ENCODE peak calls at places on chromosomes 3 and 15, in six cellular contexts. L, Z, I, W, P and G are unnamed samples.

GRCh38 chr3:64290864-64291263 is 65.6 kb upstream of the PRICKLE2 start:
- DNase-seq in Z (no peak), I (no peak), W (no peak), L (no peak), P (no peak), G (no peak)

GRCh38 chr3:98945006-98945626 is 43.6 kb upstream of the DCBLD2 start:
- DNase-seq in W (no peak), I (no peak), Z (no peak), L (no peak), P (no peak), G (peak; percentile 32)

GRCh38 chr3:156358232-156358631 is 196.7 kb downstream of the SSR3 start:
- DNase-seq in P (no peak), Z (no peak), I (no peak), W (no peak), L (no peak), G (no peak)

GRCh38 chr15:91561371-91562100 is 292.0 kb upstream of the SLCO3A1 start:
- DNase-seq in W (no peak), Z (no peak), L (no peak), P (no peak), I (no peak), G (peak; percentile 98)

GRCh38 chr3:87553058-87553457 is 276.7 kb upstream of the POU1F1 start:
- DNase-seq in I (no peak), L (no peak), Z (no peak), P (no peak), W (no peak), G (no peak)

GRCh38 chr3:13552855-13553652 is 4.1 kb downstream of the FBLN2 start:
- DNase-seq in I (no peak), Z (no peak), L (no peak), W (no peak), P (no peak), G (no peak)

GRCh38 chr3:121483290-121483689 is 62.5 kb downstream of the POLQ start:
- DNase-seq in I (no peak), L (no peak), Z (no peak), W (no peak), P (no peak), G (no peak)

GRCh38 chr3:45646051-45646585 is 43.1 kb upstream of the SACM1L start:
- DNase-seq in L (no peak), W (no peak), Z (no peak), P (no peak), I (no peak), G (no peak)

GRCh38 chr3:2838533-2839157 is 271.5 kb downstream of the IL5RA start:
- DNase-seq in W (no peak), L (no peak), I (no peak), Z (no peak), P (no peak), G (no peak)

GRCh38 chr3:63967675-63968611 is 55.4 kb downstream of the PSMD6 start:
- DNase-seq in L (no peak), I (peak; percentile 11), P (no peak), Z (peak; percentile 32), W (peak; percentile 63), G (peak; percentile 28)

GRCh38 chr3:52240059-52240885 is 1.3 kb upstream of the TWF2 start:
- DNase-seq in Z (no peak), I (no peak), L (no peak), P (no peak), W (peak; percentile 83), G (peak; percentile 88)

GRCh38 chr3:106809633-106810460 is 567.4 kb upstream of the CCDC54 start:
- DNase-seq in Z (no peak), I (no peak), L (no peak), W (no peak), P (no peak), G (no peak)

GRCh38 chr3:119690043-119690656 is 12.7 kb upstream of the CFAP91 start:
- DNase-seq in I (peak; percentile 10), W (no peak), L (no peak), P (no peak), Z (no peak), G (peak; percentile 26)

GRCh38 chr15:50425219-50425618 is 1.0 kb downstream of the USP8 start:
- DNase-seq in P (no peak), Z (no peak), W (no peak), I (no peak), L (no peak), G (no peak)

GRCh38 chr3:40124918-40125317 is 184.6 kb upstream of the EIF1B start:
- DNase-seq in L (no peak), W (no peak), P (no peak), Z (no peak), I (no peak), G (no peak)

GRCh38 chr3:65398953-65399352 is 639.8 kb downstream of the MAGI1 start:
- DNase-seq in Z (no peak), L (no peak), P (no peak), I (no peak), W (no peak), G (no peak)

GRCh38 chr3:179194931-179195330 is 46.8 kb downstream of the PIK3CA start:
- DNase-seq in W (no peak), Z (no peak), P (no peak), I (no peak), L (no peak), G (no peak)

GRCh38 chr15:33612721-33613304 is 302.0 kb downstream of the RYR3 start:
- DNase-seq in L (no peak), Z (no peak), W (no peak), I (no peak), P (no peak), G (peak; percentile 6)

GRCh38 chr15:46768287-46768686 is 949.0 kb upstream of the SEMA6D start:
- DNase-seq in I (no peak), L (no peak), P (no peak), W (no peak), Z (no peak), G (no peak)

GRCh38 chr3:70951937-70952492 is 631.5 kb downstream of the FOXP1 start:
- DNase-seq in I (no peak), P (no peak), W (no peak), L (no peak), Z (no peak), G (no peak)

GRCh38 chr15:45439521-45439931 is 61.2 kb upstream of the GATM start:
- DNase-seq in Z (no peak), I (no peak), W (no peak), P (no peak), L (no peak), G (no peak)

GRCh38 chr3:151584603-151585002 is 123.7 kb upstream of the IGSF10 start:
- DNase-seq in P (no peak), L (no peak), Z (no peak), I (no peak), W (no peak), G (no peak)

GRCh38 chr15:78931439-78931981 is 13.3 kb downstream of the CTSH start:
- DNase-seq in P (no peak), I (no peak), W (no peak), L (no peak), Z (no peak), G (no peak)

GRCh38 chr3:42489937-42490227 is 12.6 kb upstream of the VIPR1 start:
- DNase-seq in W (no peak), I (no peak), Z (no peak), P (no peak), L (no peak), G (no peak)

GRCh38 chr3:40580494-40581091 is 55.8 kb downstream of the ZNF621 start:
- DNase-seq in P (peak; percentile 25), W (peak; percentile 73), Z (peak; percentile 35), I (peak; percentile 61), L (peak; percentile 34), G (peak; percentile 50)

GRCh38 chr15:91970142-91970541 is 116.6 kb downstream of the SLCO3A1 start:
- DNase-seq in I (no peak), W (no peak), L (no peak), Z (no peak), P (no peak), G (peak; percentile 46)

GRCh38 chr3:67383379-67383778 is 271.0 kb downstream of the SUCLG2 start:
- DNase-seq in L (no peak), I (no peak), P (no peak), W (no peak), Z (no peak), G (no peak)

GRCh38 chr3:17195192-17195611 is 310.4 kb downstream of the PLCL2 start:
- DNase-seq in W (no peak), L (no peak), P (no peak), Z (no peak), I (peak; percentile 59), G (no peak)

GRCh38 chr3:197132916-197133530 is 103.4 kb upstream of the MELTF start:
- DNase-seq in I (no peak), W (no peak), Z (no peak), L (no peak), P (no peak), G (no peak)